ENCODE peak calls at places on chromosome 22, in six cellular contexts. J is pancreas, W is uterus, R is tibial artery, U is HCT116, M is PC-9. A is an unnamed sample.

GRCh38 chr22:33898121-33898520 is 22.2 kb downstream of the LARGE1 start:
- DNase-seq in R (no peak), J (no peak), W (no peak), U (no peak), M (no peak), A (no peak)

GRCh38 chr22:46064236-46064965 is 85.9 kb upstream of the PPARA start:
- DNase-seq in J (peak; percentile 77), U (no peak), M (no peak), R (peak; percentile 25), W (peak; percentile 37), A (peak; percentile 44)

GRCh38 chr22:19446603-19447387 is 716 bp downstream of the C22orf39 start:
- DNase-seq in J (no peak), R (no peak), U (no peak), M (no peak), W (no peak), A (no peak)

GRCh38 chr22:18122254-18122554 is 11.6 kb downstream of the TUBA8 start:
- DNase-seq in J (no peak), U (no peak), M (no peak), R (no peak), W (no peak), A (no peak)

GRCh38 chr22:19704355-19705015 is 9.8 kb upstream of the SEPTIN5 start:
- DNase-seq in U (no peak), W (no peak), M (no peak), R (peak; percentile 5), J (no peak), A (no peak)

GRCh38 chr22:31829505-31829904 is 75.7 kb downstream of the DEPDC5 start:
- DNase-seq in J (no peak), R (no peak), U (peak; percentile 89), M (peak; percentile 72), W (no peak), A (no peak)

GRCh38 chr22:45006101-45006872 is 3.5 kb downstream of the PHF21B start:
- DNase-seq in M (no peak), W (no peak), J (no peak), R (no peak), U (no peak), A (no peak)

GRCh38 chr22:39510529-39511149 is 8.5 kb downstream of the MIEF1 start:
- DNase-seq in U (no peak), J (no peak), M (no peak), W (no peak), R (no peak), A (no peak)

GRCh38 chr22:21457023-21457787 is 10.0 kb upstream of the TMEM191C start:
- DNase-seq in R (no peak), W (no peak), J (peak; percentile 44), U (no peak), M (peak; percentile 33), A (peak; percentile 41)

GRCh38 chr22:45212306-45212709 is 28.4 kb downstream of the KIAA0930 start:
- DNase-seq in U (no peak), M (peak; percentile 68), R (peak; percentile 84), W (peak; percentile 77), J (peak; percentile 65), A (peak; percentile 78)

GRCh38 chr22:33579448-33580093 is 340.7 kb downstream of the LARGE1 start:
- DNase-seq in M (peak; percentile 53), U (peak; percentile 1), R (peak; percentile 38), W (peak; percentile 31), J (peak; percentile 44), A (peak; percentile 64)

GRCh38 chr22:43853328-43853931 is 8.9 kb downstream of the SULT4A1 start:
- DNase-seq in W (no peak), U (no peak), J (no peak), R (no peak), M (peak; percentile 35), A (peak; percentile 50)

GRCh38 chr22:46984751-46985506 is 222.5 kb downstream of the TBC1D22A start:
- DNase-seq in W (no peak), M (peak; percentile 65), U (peak; percentile 41), R (no peak), J (no peak), A (no peak)

GRCh38 chr22:49825944-49826602 is 1.6 kb downstream of the BRD1 start:
- DNase-seq in R (no peak), M (no peak), U (no peak), W (no peak), J (peak; percentile 73), A (peak; percentile 61)

GRCh38 chr22:46546466-46547178 is 9.2 kb upstream of the CELSR1 start:
- DNase-seq in J (no peak), U (no peak), W (peak; percentile 42), M (peak; percentile 87), R (no peak), A (no peak)

GRCh38 chr22:43658823-43659222 is 153.3 kb downstream of the EFCAB6 start:
- DNase-seq in R (no peak), M (no peak), J (no peak), U (no peak), W (no peak), A (no peak)

GRCh38 chr22:47043835-47044721 is 281.6 kb downstream of the TBC1D22A start:
- DNase-seq in W (no peak), J (peak; percentile 97), R (no peak), M (peak; percentile 25), U (no peak), A (no peak)

GRCh38 chr22:17085277-17086091 is 684 bp downstream of the IL17RA start:
- DNase-seq in U (no peak), J (peak; percentile 82), W (peak; percentile 40), M (no peak), R (peak; percentile 50), A (peak; percentile 65)

GRCh38 chr22:46289244-46289891 is 7.3 kb upstream of the GTSE1 start:
- DNase-seq in M (no peak), J (no peak), W (no peak), U (no peak), R (no peak), A (peak; percentile 51)

GRCh38 chr22:47327241-47327640 is 564.8 kb downstream of the TBC1D22A start:
- DNase-seq in U (no peak), J (no peak), R (no peak), W (no peak), M (no peak), A (no peak)

GRCh38 chr22:31296258-31296657 is 4.0 kb upstream of the PIK3IP1 start:
- DNase-seq in M (no peak), U (no peak), J (no peak), W (no peak), R (no peak), A (no peak)

GRCh38 chr22:49192857-49193250 is 634.8 kb downstream of the BRD1 start:
- DNase-seq in U (no peak), W (no peak), R (no peak), J (no peak), M (no peak), A (no peak)

GRCh38 chr22:48257690-48258065 is 1495.2 kb downstream of the TBC1D22A start:
- DNase-seq in U (no peak), W (peak; percentile 44), R (no peak), M (no peak), J (no peak), A (no peak)

GRCh38 chr22:21641417-21641794 is 696 bp upstream of the SDF2L1 start:
- DNase-seq in U (no peak), W (no peak), J (peak; percentile 53), M (peak; percentile 50), R (peak; percentile 48), A (peak; percentile 63)

GRCh38 chr22:37545703-37546435 is 14.4 kb upstream of the CDC42EP1 start:
- DNase-seq in R (peak; percentile 94), M (peak; percentile 93), W (peak; percentile 97), U (no peak), J (peak; percentile 90), A (peak; percentile 93)
- H3K4me3 ChIP-seq in R (peak overlapping the region; percentile 7), M (no peak overlapping the region), W (peak overlapping the region; percentile 10), U (peak overlapping the region; percentile 46), J (no peak overlapping the region), A (peak overlapping the region; percentile 22)

GRCh38 chr22:26139320-26139719 is 29.9 kb upstream of the SEZ6L start:
- DNase-seq in J (peak; percentile 78), W (no peak), M (no peak), U (no peak), R (no peak), A (no peak)

GRCh38 chr22:26131755-26132154 is 37.5 kb upstream of the SEZ6L start:
- DNase-seq in W (no peak), J (no peak), U (no peak), M (no peak), R (no peak), A (no peak)

GRCh38 chr22:26134654-26135330 is 34.5 kb upstream of the SEZ6L start:
- DNase-seq in J (no peak), R (no peak), M (no peak), U (peak; percentile 6), W (no peak), A (no peak)
- TF ChIP-seq CTCF in J (no peak), R (no peak), M (peak; percentile 46), U (peak; percentile 49), W (no peak), A (no peak)

GRCh38 chr22:25027052-25027525 is 74.6 kb downstream of the KIAA1671 start:
- DNase-seq in W (no peak), M (no peak), R (no peak), J (no peak), U (no peak), A (no peak)
- H3K27ac ChIP-seq in W (no peak overlapping the region), M (peak overlapping the region; percentile 68), R (no peak overlapping the region), J (no peak overlapping the region), U (peak overlapping the region; percentile 42), A (no peak overlapping the region)

GRCh38 chr22:37818397-37819099 is 4.6 kb upstream of the GALR3 start:
- DNase-seq in W (no peak), R (peak; percentile 46), M (peak; percentile 44), J (peak; percentile 90), U (no peak), A (peak; percentile 77)

GRCh38 chr22:37817705-37818311 is 5.4 kb upstream of the GALR3 start:
- DNase-seq in U (no peak), M (peak; percentile 91), W (peak; percentile 89), J (peak; percentile 93), R (peak; percentile 82), A (peak; percentile 86)

GRCh38 chr22:37820350-37820749 is 2.8 kb upstream of the GALR3 start:
- DNase-seq in U (no peak), M (no peak), J (no peak), W (no peak), R (no peak), A (no peak)

GRCh38 chr22:37816543-37817180 is 6.5 kb upstream of the GALR3 start:
- DNase-seq in W (no peak), M (no peak), J (no peak), U (no peak), R (no peak), A (no peak)

DNA sequence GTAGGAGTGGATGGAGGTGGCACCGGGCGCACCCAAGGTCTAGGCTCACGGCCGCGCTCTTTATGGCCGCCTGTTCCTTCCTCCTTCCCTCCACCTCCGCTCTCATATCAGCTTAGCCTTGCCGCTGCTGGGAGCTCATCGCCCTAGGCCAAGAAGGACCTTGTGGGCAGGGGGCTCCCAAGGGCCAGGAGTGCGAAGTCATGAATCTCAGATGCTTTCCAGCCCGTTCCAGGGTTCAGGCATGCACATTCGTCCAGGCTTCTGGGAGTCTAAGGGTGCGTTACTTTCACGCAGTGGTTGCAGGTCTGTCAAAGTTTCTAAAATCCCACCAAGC is 4.1 kb upstream of the GALR3 start:
- DNase-seq in W (no peak), R (no peak), M (no peak), J (no peak), U (no peak), A (no peak)
- H3K4me3 ChIP-seq in W (peak overlapping the region; percentile 15), R (peak overlapping the region; percentile 40), M (no peak overlapping the region), J (no peak overlapping the region), U (no peak overlapping the region), A (peak overlapping the region; percentile 60)

GRCh38 chr22:38327396-38327795 is 10.2 kb upstream of the CSNK1E start:
- DNase-seq in U (no peak), W (no peak), M (no peak), J (no peak), R (no peak), A (no peak)
- TF ChIP-seq CTCF in U (no peak), W (no peak), M (no peak), J (no peak), R (no peak), A (no peak)